ENCODE peak calls at places on chromosome 20, in nine cellular contexts. O, H, K, G, E, W, V, C and Q are unnamed samples.

GRCh38 chr20:5331340-5331739 is 14.6 kb upstream of the PROKR2 start:
- DNase-seq in V (no peak), K (no peak), G (no peak), W (no peak), O (no peak), E (no peak), H (no peak), C (no peak), Q (no peak)

GRCh38 chr20:23206061-23206460 is 119.9 kb upstream of the CD93 start:
- DNase-seq in K (no peak), O (no peak), E (no peak), C (no peak), G (no peak), V (no peak), H (no peak), W (no peak), Q (no peak)

GRCh38 chr20:60453847-60454246 is 495.6 kb downstream of the CDH26 start:
- DNase-seq in V (no peak), K (no peak), C (no peak), O (no peak), W (no peak), E (no peak), H (no peak), G (no peak), Q (no peak)

GRCh38 chr20:35837577-35838195 is 65.9 kb downstream of the PHF20 start:
- DNase-seq in G (no peak), H (no peak), C (no peak), K (no peak), O (no peak), W (no peak), E (peak), V (no peak), Q (no peak)

GRCh38 chr20:35601021-35601973 is 14.3 kb upstream of the SPAG4 start:
- DNase-seq in G (no peak), E (peak), O (peak), V (peak), K (no peak), H (peak), C (peak), W (peak), Q (peak)

GRCh38 chr20:21353236-21353635 is 44.1 kb downstream of the NKX2-4 start:
- DNase-seq in O (no peak), V (no peak), E (peak), W (no peak), G (no peak), K (no peak), C (no peak), H (no peak), Q (no peak)

GRCh38 chr20:23928788-23929187 is 49.2 kb upstream of the CST5 start:
- DNase-seq in W (no peak), G (no peak), C (peak), V (no peak), O (no peak), H (no peak), K (peak), E (no peak), Q (no peak)

GRCh38 chr20:34705383-34706021 is 1.4 kb downstream of the TP53INP2 start:
- DNase-seq in C (no peak), E (peak), G (peak), H (no peak), V (peak), W (peak), K (no peak), O (peak), Q (peak)

GRCh38 chr20:33829636-33830035 is 18.5 kb downstream of the CHMP4B start:
- DNase-seq in G (no peak), K (no peak), C (no peak), O (no peak), E (no peak), V (no peak), H (no peak), W (no peak), Q (no peak)

GRCh38 chr20:14634666-14635065 is 297.3 kb upstream of the FLRT3 start:
- DNase-seq in H (no peak), K (no peak), C (no peak), G (no peak), E (no peak), W (no peak), V (no peak), O (no peak), Q (no peak)

GRCh38 chr20:32473231-32474008 is 111.7 kb downstream of the NOL4L start:
- DNase-seq in O (no peak), E (no peak), V (no peak), C (no peak), K (no peak), H (no peak), G (no peak), W (no peak), Q (peak)

GRCh38 chr20:54042021-54042420 is 28.4 kb downstream of the BCAS1 start:
- DNase-seq in G (no peak), H (no peak), K (no peak), O (no peak), C (no peak), E (no peak), W (no peak), V (no peak), Q (no peak)

GRCh38 chr20:18272451-18272850 is 15.9 kb upstream of the ZNF133 start:
- DNase-seq in E (no peak), V (peak), O (peak), C (no peak), W (peak), H (peak), G (no peak), K (no peak), Q (no peak)

GRCh38 chr20:18466574-18466893 is 296 bp downstream of the DZANK1 start:
- DNase-seq in K (no peak), E (no peak), O (peak), G (no peak), C (no peak), W (no peak), V (no peak), H (no peak), Q (no peak)

GRCh38 chr20:18857640-18858039 is 44.1 kb downstream of the SCP2D1 start:
- DNase-seq in C (no peak), H (no peak), W (no peak), E (peak), V (no peak), K (no peak), O (no peak), G (no peak), Q (no peak)

GRCh38 chr20:37777012-37777411 is 83.2 kb downstream of the CTNNBL1 start:
- DNase-seq in V (no peak), G (no peak), H (no peak), O (no peak), K (no peak), E (no peak), W (no peak), C (no peak), Q (no peak)
- H3K27ac ChIP-seq in V (no peak), G (no peak), H (no peak), O (no peak), K (no peak), E (no peak), W (no peak), C (no peak), Q (no peak)

GRCh38 chr20:58896820-58897219 is 44.3 kb downstream of the GNAS start:
- DNase-seq in K (no peak), H (no peak), O (no peak), C (no peak), W (no peak), E (no peak), G (no peak), V (no peak), Q (no peak)
- H3K27ac ChIP-seq in K (no peak), H (no peak), O (no peak), C (no peak), W (peak), E (no peak), G (no peak), V (peak), Q (no peak)

DNA sequence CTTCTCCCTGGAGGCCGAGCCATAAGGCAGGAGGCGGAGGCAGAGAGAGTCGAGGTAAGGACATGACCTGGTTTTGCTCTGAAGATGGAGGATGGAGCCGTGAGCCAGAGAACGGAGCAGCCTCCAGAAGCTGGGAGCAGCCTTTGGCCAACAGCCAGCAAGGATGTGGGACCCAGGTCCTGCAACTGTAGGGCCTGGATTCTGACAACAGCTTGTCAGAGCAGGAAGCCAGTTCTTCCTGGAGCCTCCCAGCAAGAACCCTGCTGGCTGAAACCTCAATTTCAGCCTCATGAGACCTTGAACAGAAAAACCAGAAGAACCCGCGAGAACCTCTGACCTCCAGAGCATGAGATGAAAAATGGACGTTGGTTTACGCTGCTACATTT is 13.4 kb upstream of the MRGBP start:
- DNase-seq in K (no peak), V (peak), H (no peak), E (no peak), C (no peak), W (peak), G (no peak), O (no peak), Q (no peak)
- H3K27ac ChIP-seq in K (no peak), V (peak), H (no peak), E (no peak), C (no peak), W (peak), G (no peak), O (no peak), Q (no peak)

GRCh38 chr20:40294747-40295146 is 394.3 kb downstream of the MAFB start:
- DNase-seq in V (no peak), W (no peak), G (no peak), H (no peak), E (no peak), K (no peak), O (no peak), C (no peak), Q (no peak)

GRCh38 chr20:40291483-40291882 is 397.6 kb downstream of the MAFB start:
- DNase-seq in K (no peak), C (no peak), G (no peak), E (no peak), O (no peak), V (no peak), W (no peak), H (no peak), Q (no peak)

GRCh38 chr20:40294175-40294574 is 394.9 kb downstream of the MAFB start:
- DNase-seq in G (no peak), C (no peak), H (peak), O (no peak), W (no peak), V (no peak), K (no peak), E (no peak), Q (no peak)

DNA sequence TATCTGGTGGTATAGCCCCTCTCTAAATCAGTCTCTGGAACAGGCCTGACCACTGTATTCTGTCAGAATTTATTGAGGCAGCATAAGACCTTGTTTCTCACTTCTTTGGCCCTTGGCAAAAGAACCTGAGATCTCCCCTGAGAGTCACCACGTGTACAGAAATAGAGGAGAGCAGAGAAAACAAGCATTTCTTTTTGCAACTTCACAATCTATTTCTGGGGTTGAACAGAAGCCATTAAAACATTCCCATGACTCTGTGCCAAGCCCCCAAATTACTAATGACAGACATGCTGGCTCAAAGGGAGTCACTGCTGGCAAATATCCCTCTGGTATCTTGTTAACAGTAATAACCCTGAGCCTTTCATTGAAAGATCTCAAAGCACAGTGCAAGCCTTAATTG is 395.3 kb downstream of the MAFB start:
- DNase-seq in K (no peak), O (no peak), V (no peak), C (no peak), H (peak), G (no peak), E (no peak), W (no peak), Q (no peak)
- H3K27ac ChIP-seq in K (no peak), O (no peak), V (peak), C (no peak), H (no peak), G (no peak), E (no peak), W (peak), Q (no peak)